ENCODE peak calls at places on chromosomes 13 and 19, in six cellular contexts. N is NCI-H2081, H is HTR-8/SVneo, J is bronchial epithelial cell, K is cortex of kidney, A is EL. B is an unnamed sample.
A peak's percentile ranks its signal among the peaks of the same experiment; 100 is the strongest.

GRCh38 chr19:4707956-4708650 is 15.5 kb downstream of the DPP9 start:
- DNase-seq in N (no peak), K (no peak), J (no peak), A (peak; percentile 53), H (no peak), B (no peak)

GRCh38 chr19:48274173-48274572 is 4.3 kb downstream of the ZNF114 start:
- DNase-seq in N (no peak), K (no peak), J (no peak), H (peak; percentile 59), A (peak; percentile 58), B (no peak)

GRCh38 chr19:33472696-33473624 is 48.6 kb downstream of the PEPD start:
- DNase-seq in A (peak; percentile 96), H (peak; percentile 92), K (no peak), N (no peak), J (peak; percentile 35), B (peak; percentile 79)

GRCh38 chr19:31448221-31448657 is 99.0 kb upstream of the TSHZ3 start:
- DNase-seq in N (no peak), K (no peak), A (peak; percentile 86), J (peak; percentile 40), H (peak; percentile 45), B (no peak)

GRCh38 chr19:46487802-46488445 is 7.7 kb downstream of the PNMA8B start:
- DNase-seq in H (peak; percentile 83), A (peak; percentile 71), J (peak; percentile 31), K (no peak), N (peak; percentile 29), B (peak; percentile 38)

GRCh38 chr19:38475176-38475575 is 41.7 kb downstream of the RYR1 start:
- DNase-seq in J (no peak), K (no peak), A (no peak), N (no peak), H (no peak), B (no peak)

GRCh38 chr19:1645299-1645698 is 7.1 kb downstream of the TCF3 start:
- DNase-seq in J (no peak), A (no peak), K (no peak), H (no peak), N (no peak), B (no peak)

GRCh38 chr13:44844786-44845185 is 144.5 kb downstream of the NUFIP1 start:
- DNase-seq in N (no peak), K (no peak), A (no peak), J (peak; percentile 68), H (no peak), B (no peak)

GRCh38 chr13:30908416-30908980 is 2.4 kb downstream of the MEDAG start:
- DNase-seq in N (no peak), J (no peak), H (peak; percentile 10), K (no peak), A (peak; percentile 38), B (no peak)

GRCh38 chr13:74204606-74205312 is 70.6 kb upstream of the KLF12 start:
- DNase-seq in K (no peak), H (no peak), N (no peak), A (peak; percentile 95), J (no peak), B (no peak)

GRCh38 chr19:6738726-6739389 is 622 bp upstream of the TRIP10 start:
- DNase-seq in J (no peak), N (no peak), K (no peak), H (no peak), A (no peak), B (no peak)

GRCh38 chr13:74325106-74325505 is 190.9 kb upstream of the KLF12 start:
- DNase-seq in J (peak; percentile 30), N (peak; percentile 52), K (no peak), A (peak; percentile 79), H (peak; percentile 6), B (peak; percentile 75)

GRCh38 chr13:79282976-79283375 is 123.1 kb downstream of the RBM26 start:
- DNase-seq in K (no peak), J (peak; percentile 84), N (no peak), A (peak; percentile 8), H (peak; percentile 1), B (no peak)

GRCh38 chr13:44218501-44219240 is 155.0 kb upstream of the SERP2 start:
- DNase-seq in N (peak; percentile 25), K (no peak), J (peak; percentile 94), H (no peak), A (no peak), B (no peak)

GRCh38 chr19:46958542-46958941 is 61.1 kb upstream of the NPAS1 start:
- DNase-seq in A (peak; percentile 71), H (no peak), J (no peak), K (no peak), N (no peak), B (no peak)

GRCh38 chr19:48913114-48913513 is 13.0 kb downstream of the NUCB1 start:
- DNase-seq in H (no peak), K (no peak), N (no peak), A (peak; percentile 23), J (no peak), B (no peak)

GRCh38 chr13:46914341-46914740 is 17.5 kb upstream of the HTR2A start:
- DNase-seq in H (no peak), N (no peak), J (no peak), A (peak; percentile 24), K (no peak), B (no peak)

GRCh38 chr19:18090545-18091216 is 3.9 kb upstream of the IL12RB1 start:
- DNase-seq in H (no peak), A (no peak), N (no peak), J (no peak), K (no peak), B (no peak)

GRCh38 chr19:2552859-2553258 is 76.9 kb downstream of the GADD45B start:
- DNase-seq in K (no peak), H (no peak), J (no peak), A (peak; percentile 28), N (no peak), B (no peak)

GRCh38 chr13:93254775-93255174 is 28.2 kb downstream of the GPC6 start:
- DNase-seq in A (no peak), N (peak; percentile 43), H (no peak), J (no peak), K (no peak), B (no peak)

GRCh38 chr13:79662882-79663281 is 181.9 kb downstream of the NDFIP2 start:
- DNase-seq in N (no peak), J (peak; percentile 34), K (no peak), H (no peak), A (peak; percentile 11), B (no peak)

GRCh38 chr13:36395280-36395679 is 37.0 kb upstream of the CCNA1 start:
- DNase-seq in K (no peak), J (peak; percentile 53), H (peak; percentile 14), A (peak; percentile 28), N (no peak), B (peak; percentile 16)

GRCh38 chr13:93169980-93170379 is 56.6 kb upstream of the GPC6 start:
- DNase-seq in H (no peak), J (peak; percentile 99), N (no peak), A (peak; percentile 46), K (no peak), B (no peak)

GRCh38 chr19:39253374-39254149 is 4.9 kb upstream of the IFNL4 start:
- DNase-seq in A (no peak), J (no peak), K (no peak), H (no peak), N (no peak), B (no peak)

GRCh38 chr13:26460652-26461051 is 96.8 kb upstream of the WASF3 start:
- DNase-seq in A (peak; percentile 20), N (no peak), J (no peak), K (no peak), H (no peak), B (no peak)

GRCh38 chr19:55223291-55224037 is 5.1 kb downstream of the TMEM86B start:
- DNase-seq in N (no peak), K (no peak), A (no peak), H (no peak), J (no peak), B (no peak)

GRCh38 chr19:33879818-33880575 is 83.3 kb downstream of the KCTD15 start:
- DNase-seq in K (no peak), H (no peak), N (no peak), A (no peak), J (no peak), B (no peak)

GRCh38 chr13:32125221-32125621 is 93.6 kb downstream of the FRY start:
- DNase-seq in H (no peak), A (peak; percentile 91), N (no peak), J (no peak), K (no peak), B (no peak)

GRCh38 chr13:53445682-53446081 is 417.1 kb downstream of the OLFM4 start:
- DNase-seq in A (no peak), H (no peak), N (no peak), J (no peak), K (no peak), B (no peak)

GRCh38 chr19:15072930-15073647 is 8.9 kb upstream of the OR1I1 start:
- DNase-seq in H (no peak), A (peak; percentile 72), K (no peak), J (peak; percentile 38), N (no peak), B (no peak)

GRCh38 chr13:113309481-113309880 is 12.4 kb downstream of the LAMP1 start:
- DNase-seq in A (no peak), J (no peak), H (no peak), K (no peak), N (no peak), B (no peak)